ENCODE peak calls at places on chromosomes 3 and 15, in seven cellular contexts. V is fibroblast of pulmonary artery, B is heart left ventricle, J is left ventricle myocardium inferior, F is GM13977, X is colonic mucosa, I is astrocyte of the spinal cord. Z is an unnamed sample.
A peak's percentile ranks its signal among the peaks of the same experiment; 100 is the strongest.

GRCh38 chr3:149299938-149300791 is 33.3 kb downstream of the TM4SF18 start:
- DNase-seq in V (peak; percentile 92), B (no peak), J (no peak), F (no peak), X (peak; percentile 69), I (peak; percentile 95), Z (no peak)

GRCh38 chr3:143362115-143362992 is 242.8 kb downstream of the CHST2 start:
- DNase-seq in V (no peak), B (no peak), J (no peak), F (no peak), X (no peak), I (no peak), Z (no peak)

GRCh38 chr3:115399751-115400150 is 223.6 kb upstream of the GAP43 start:
- DNase-seq in V (no peak), B (no peak), J (no peak), F (no peak), X (no peak), I (no peak), Z (no peak)

GRCh38 chr15:69578792-69579587 is 126.4 kb downstream of the RPLP1 start:
- DNase-seq in V (no peak), B (peak; percentile 54), J (no peak), F (no peak), X (peak; percentile 91), I (no peak), Z (no peak)

GRCh38 chr15:80816049-80816653 is 37.0 kb downstream of the CEMIP start:
- DNase-seq in V (no peak), B (no peak), J (no peak), F (no peak), X (no peak), I (no peak), Z (no peak)

GRCh38 chr3:149589332-149589731 is 68.5 kb downstream of the WWTR1 start:
- DNase-seq in V (peak; percentile 91), B (no peak), J (no peak), F (no peak), X (no peak), I (peak; percentile 83), Z (no peak)

GRCh38 chr3:24588568-24588967 is 93.9 kb upstream of the THRB start:
- DNase-seq in V (peak; percentile 37), B (no peak), J (no peak), F (no peak), X (no peak), I (no peak), Z (no peak)

GRCh38 chr15:20295238-20295811 is 246.3 kb downstream of the GOLGA6L6 start:
- DNase-seq in V (no peak), B (peak; percentile 31), J (no peak), F (no peak), X (no peak), I (no peak), Z (no peak)

GRCh38 chr15:95227235-95227634 is 995.9 kb downstream of the MCTP2 start:
- DNase-seq in V (no peak), B (no peak), J (no peak), F (no peak), X (no peak), I (no peak), Z (no peak)

GRCh38 chr15:84082739-84083138 is 152.8 kb upstream of the GOLGA6L4 start:
- DNase-seq in V (peak; percentile 27), B (no peak), J (no peak), F (no peak), X (no peak), I (peak; percentile 7), Z (no peak)

GRCh38 chr3:100928638-100929428 is 64.4 kb downstream of the ABI3BP start:
- DNase-seq in V (peak; percentile 89), B (no peak), J (no peak), F (no peak), X (no peak), I (peak; percentile 71), Z (no peak)

GRCh38 chr3:57805674-57806073 is 49.6 kb downstream of the SLMAP start:
- DNase-seq in V (peak; percentile 74), B (no peak), J (no peak), F (no peak), X (no peak), I (peak; percentile 79), Z (no peak)

GRCh38 chr3:43790060-43790459 is 99.3 kb downstream of the ABHD5 start:
- DNase-seq in V (no peak), B (no peak), J (no peak), F (no peak), X (no peak), I (no peak), Z (no peak)

GRCh38 chr3:37243811-37244748 is 69.7 kb upstream of the LRRFIP2 start:
- DNase-seq in V (peak; percentile 69), B (peak; percentile 89), J (peak; percentile 85), F (peak; percentile 49), X (peak; percentile 86), I (peak; percentile 73), Z (peak; percentile 57)

GRCh38 chr3:42014443-42014945 is 52.6 kb upstream of the ULK4 start:
- DNase-seq in V (peak; percentile 33), B (no peak), J (no peak), F (peak; percentile 39), X (no peak), I (peak; percentile 39), Z (no peak)

GRCh38 chr3:144031938-144032337 is 60.3 kb downstream of the DIPK2A start:
- DNase-seq in V (peak; percentile 31), B (peak; percentile 39), J (peak; percentile 37), F (no peak), X (no peak), I (peak; percentile 56), Z (no peak)

GRCh38 chr3:127289646-127290575 is 2.1 kb upstream of the PRR20G start:
- DNase-seq in V (no peak), B (no peak), J (no peak), F (no peak), X (no peak), I (peak; percentile 4), Z (no peak)

GRCh38 chr15:64519897-64520296 is 59.5 kb downstream of the ZNF609 start:
- DNase-seq in V (no peak), B (no peak), J (no peak), F (no peak), X (no peak), I (no peak), Z (no peak)

GRCh38 chr3:65776494-65776893 is 262.2 kb downstream of the MAGI1 start:
- DNase-seq in V (no peak), B (no peak), J (no peak), F (no peak), X (no peak), I (no peak), Z (no peak)

GRCh38 chr3:36635731-36636130 is 128.6 kb downstream of the DCLK3 start:
- DNase-seq in V (no peak), B (no peak), J (no peak), F (no peak), X (no peak), I (peak; percentile 11), Z (no peak)

GRCh38 chr3:167274141-167274874 is 105.8 kb downstream of the ZBBX start:
- DNase-seq in V (no peak), B (no peak), J (no peak), F (no peak), X (no peak), I (no peak), Z (no peak)

GRCh38 chr3:12198301-12198700 is 39.6 kb upstream of the TIMP4 start:
- DNase-seq in V (peak; percentile 81), B (no peak), J (no peak), F (no peak), X (no peak), I (peak; percentile 68), Z (no peak)

GRCh38 chr15:71456362-71456761 is 341.1 kb downstream of the THSD4 start:
- DNase-seq in V (no peak), B (no peak), J (no peak), F (no peak), X (no peak), I (no peak), Z (no peak)
- TF ChIP-seq CTCF in V (no peak), B (no peak), J (no peak), F (no peak), X (no peak), I (no peak), Z (no peak)

DNA sequence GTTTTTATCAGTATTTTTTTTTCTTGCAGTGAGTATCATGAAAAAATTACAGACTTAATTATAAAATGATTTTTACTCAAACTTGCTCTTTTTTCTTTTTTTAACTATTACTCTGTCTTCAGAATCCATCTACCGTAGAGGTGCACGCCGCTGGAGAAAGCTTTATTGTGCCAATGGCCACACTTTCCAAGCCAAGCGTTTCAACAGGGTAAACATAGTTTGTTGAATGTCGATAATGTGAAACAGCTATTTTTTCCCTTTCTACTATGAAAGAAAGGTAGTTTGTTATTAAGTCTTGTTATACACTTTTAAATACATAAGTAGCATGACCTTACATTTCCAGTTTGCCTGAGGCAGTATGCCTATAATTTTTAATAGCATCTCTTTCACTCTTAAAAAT is 45.6 kb downstream of the PRKCI start:
- DNase-seq in V (no peak), B (no peak), J (no peak), F (no peak), X (no peak), I (no peak), Z (no peak)
- TF ChIP-seq CTCF in V (no peak), B (no peak), J (no peak), F (no peak), X (no peak), I (no peak), Z (no peak)

DNA sequence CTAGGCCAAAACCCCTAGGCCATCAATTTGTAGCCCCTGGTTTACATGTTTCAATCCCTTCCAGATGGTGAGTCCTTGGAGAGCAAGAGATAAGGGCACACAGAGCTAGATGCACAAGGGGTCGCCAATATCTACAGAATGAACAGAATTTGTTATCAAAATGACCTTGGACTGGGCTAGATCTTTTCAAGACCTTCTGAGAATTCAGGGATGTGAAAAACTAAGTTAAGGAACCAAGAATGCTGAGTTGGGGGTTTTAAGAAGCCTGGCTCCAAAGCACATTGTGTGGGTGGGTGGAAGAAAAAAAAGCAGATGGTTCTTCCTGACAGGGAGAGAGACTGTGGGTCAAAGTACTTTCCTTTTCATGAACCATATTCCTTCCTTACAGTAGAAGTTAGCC is 10.2 kb downstream of the CDCP1 start:
- DNase-seq in V (no peak), B (no peak), J (no peak), F (no peak), X (no peak), I (no peak), Z (no peak)
- TF ChIP-seq CTCF in V (no peak), B (no peak), J (no peak), F (no peak), X (no peak), I (no peak), Z (no peak)

DNA sequence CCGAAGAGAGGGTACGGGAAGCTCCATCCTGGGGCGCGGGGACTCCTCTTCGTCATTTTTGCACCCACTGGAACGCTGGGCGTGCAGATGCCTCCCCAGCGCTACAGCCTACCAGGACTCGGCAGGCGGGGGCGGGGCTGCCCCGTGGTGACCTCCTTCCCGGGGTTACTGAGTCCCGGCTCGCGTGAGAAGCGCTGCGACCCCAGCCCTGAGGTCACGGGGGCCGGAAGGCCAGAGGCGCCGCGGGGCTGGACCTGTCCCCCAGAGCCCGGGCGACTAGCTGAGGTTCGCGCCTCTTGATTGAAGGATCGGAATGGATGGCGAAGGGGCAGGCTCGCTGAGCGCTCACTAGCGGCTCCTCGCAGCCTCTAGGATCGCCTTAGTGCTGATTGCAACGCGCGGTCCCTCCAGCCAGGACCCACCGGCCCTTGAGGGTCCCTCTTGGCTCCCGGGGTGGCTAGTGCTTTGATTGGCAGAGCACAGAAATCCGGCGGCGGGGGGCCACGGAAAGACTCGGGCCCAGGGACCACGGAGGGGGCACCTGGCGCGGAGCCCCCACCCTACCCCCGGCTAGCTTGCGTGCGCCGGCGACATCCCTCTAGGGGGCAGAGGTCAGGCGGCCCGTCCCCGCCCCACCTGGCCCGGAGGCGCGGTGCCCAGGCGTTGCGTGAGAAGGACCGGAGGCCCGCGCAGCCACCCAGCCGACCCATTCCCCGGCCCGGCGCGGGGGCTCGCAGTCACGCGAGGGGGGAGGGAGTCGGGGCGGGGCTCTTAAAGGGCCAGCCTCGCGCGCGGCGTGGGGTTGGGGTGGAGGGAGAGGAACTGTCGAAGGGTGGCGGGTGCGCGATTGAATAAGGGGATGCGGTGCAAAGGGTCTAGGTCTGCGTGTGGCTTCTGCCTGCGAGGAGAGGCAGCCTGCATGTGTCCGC is 781 bp upstream of the CYP1A1 start:
- DNase-seq in V (peak; percentile 8), B (peak; percentile 54), J (peak; percentile 37), F (peak; percentile 75), X (peak; percentile 44), I (no peak), Z (peak; percentile 81)
- TF ChIP-seq CTCF in V (no peak), B (no peak), J (no peak), F (no peak), X (no peak), I (no peak), Z (no peak)

Z was measured in GM20000.